ENCODE peak calls at places on chromosomes 11 and 22, in seven cellular contexts. B is testis, F is GM23338, J is tibial nerve, L is heart left ventricle, P is IMR-90, R is adipocyte. W is an unnamed sample. For H3K36me3, the result is how much of the 10 kb centered on the place peaks cover.

GRCh38 chr11:57762235-57762866 is 749 bp downstream of the CTNND1 start:
- DNase-seq in P (no peak), J (no peak), L (no peak), B (peak), R (peak), F (no peak), W (no peak)

GRCh38 chr11:123654566-123655081 is at the start of gene SCN3B:
- DNase-seq in F (peak), P (peak), L (peak), R (peak), B (peak), J (no peak), W (peak)

GRCh38 chr11:94650756-94651155 is 83.6 kb downstream of the PIWIL4 start:
- DNase-seq in R (peak), J (peak), F (no peak), P (peak), L (peak), B (peak), W (peak)

GRCh38 chr22:43007519-43008102 is 7.3 kb downstream of the PACSIN2 start:
- DNase-seq in L (peak), B (no peak), R (peak), J (no peak), P (peak), F (no peak), W (no peak)

GRCh38 chr22:37431366-37431765 is 4.1 kb upstream of the ELFN2 start:
- DNase-seq in B (no peak), L (peak), R (no peak), F (no peak), J (no peak), P (peak), W (no peak)

GRCh38 chr11:95850137-95850536 is 59.8 kb downstream of the CEP57 start:
- DNase-seq in B (no peak), J (no peak), L (no peak), R (no peak), F (no peak), P (peak), W (no peak)

GRCh38 chr11:37811349-37811748 is 1213.3 kb upstream of the RAG2 start:
- DNase-seq in L (no peak), P (no peak), B (no peak), R (no peak), F (no peak), J (no peak), W (no peak)

GRCh38 chr22:30754971-30755759 is 60.5 kb downstream of the OSBP2 start:
- DNase-seq in B (peak), L (peak), J (peak), R (peak), F (peak), P (peak), W (peak)

GRCh38 chr11:118054712-118055640 is 21.9 kb upstream of the TMPRSS4 start:
- DNase-seq in L (no peak), P (no peak), J (no peak), B (peak), F (no peak), R (no peak), W (no peak)

GRCh38 chr11:12526789-12527188 is 147.4 kb upstream of the TEAD1 start:
- DNase-seq in R (peak), B (no peak), P (peak), J (no peak), L (no peak), F (no peak), W (no peak)

GRCh38 chr22:45905924-45906865 is 70.8 kb downstream of the WNT7B start:
- DNase-seq in R (peak), J (no peak), B (no peak), L (peak), F (no peak), P (peak), W (peak)

GRCh38 chr22:35638408-35638807 is 9.8 kb upstream of the APOL6 start:
- DNase-seq in F (no peak), B (peak), L (peak), R (peak), J (peak), P (peak), W (peak)

GRCh38 chr11:40288212-40288803 is 1171.1 kb downstream of the LRRC4C start:
- DNase-seq in P (no peak), J (no peak), B (no peak), F (no peak), L (no peak), R (no peak), W (no peak)

GRCh38 chr11:111978028-111978771 is 41.1 kb downstream of the DIXDC1 start:
- DNase-seq in B (peak), R (peak), L (peak), P (peak), F (peak), J (peak), W (peak)

GRCh38 chr11:17533782-17534415 is 10.3 kb downstream of the USH1C start:
- DNase-seq in R (no peak), J (no peak), L (no peak), F (no peak), B (no peak), P (no peak), W (no peak)

GRCh38 chr11:15621565-15621964 is 506.8 kb downstream of the INSC start:
- DNase-seq in B (no peak), P (no peak), F (no peak), J (no peak), L (no peak), R (no peak), W (no peak)

GRCh38 chr11:3105791-3106735 is 48.8 kb upstream of the CARS1 start:
- DNase-seq in F (no peak), P (no peak), L (peak), J (no peak), B (no peak), R (no peak), W (no peak)

GRCh38 chr11:86523738-86524602 is 148.4 kb downstream of the ME3 start:
- DNase-seq in R (peak), F (no peak), J (no peak), L (no peak), P (peak), B (no peak), W (no peak)

GRCh38 chr22:25777411-25777810 is 35.4 kb downstream of the MYO18B start:
- DNase-seq in P (no peak), J (no peak), B (no peak), L (no peak), R (no peak), F (no peak), W (no peak)

GRCh38 chr11:102576350-102576749 is 45.8 kb upstream of the MMP7 start:
- DNase-seq in J (no peak), P (no peak), F (no peak), L (no peak), B (no peak), R (no peak), W (no peak)

GRCh38 chr22:25062378-25063095 is 110.0 kb downstream of the KIAA1671 start:
- DNase-seq in P (no peak), B (no peak), J (no peak), R (no peak), L (no peak), F (no peak), W (no peak)

GRCh38 chr11:115459563-115459962 is 44.7 kb downstream of the CADM1 start:
- DNase-seq in F (no peak), R (no peak), L (no peak), B (no peak), J (no peak), P (peak), W (no peak)

GRCh38 chr11:120043323-120043945 is 94.5 kb downstream of the TRIM29 start:
- DNase-seq in P (no peak), F (no peak), R (no peak), B (no peak), J (no peak), L (no peak), W (no peak)

GRCh38 chr11:125402436-125402835 is 93.6 kb downstream of the FEZ1 start:
- DNase-seq in F (no peak), L (no peak), B (no peak), R (peak), J (no peak), P (peak), W (no peak)

GRCh38 chr11:60241786-60242185 is 1.2 kb downstream of the MS4A4E start:
- DNase-seq in J (no peak), F (no peak), B (no peak), L (no peak), P (no peak), R (no peak), W (no peak)

GRCh38 chr22:37663521-37664140 is 5.1 kb downstream of the PDXP start:
- DNase-seq in B (no peak), P (peak), R (no peak), L (no peak), J (no peak), F (no peak), W (no peak)

GRCh38 chr22:37525073-37525745 is 6.0 kb upstream of the CARD10 start:
- DNase-seq in B (no peak), J (no peak), F (no peak), P (peak), L (peak), R (peak), W (no peak)

GRCh38 chr11:35144811-35145210 is 5.8 kb downstream of the CD44 start:
- DNase-seq in B (no peak), R (peak), L (no peak), F (no peak), P (peak), J (no peak), W (no peak)
- H3K4me3 ChIP-seq in B (no peak), R (peak), L (no peak), F (no peak), P (no peak), J (no peak), W (no peak)

DNA sequence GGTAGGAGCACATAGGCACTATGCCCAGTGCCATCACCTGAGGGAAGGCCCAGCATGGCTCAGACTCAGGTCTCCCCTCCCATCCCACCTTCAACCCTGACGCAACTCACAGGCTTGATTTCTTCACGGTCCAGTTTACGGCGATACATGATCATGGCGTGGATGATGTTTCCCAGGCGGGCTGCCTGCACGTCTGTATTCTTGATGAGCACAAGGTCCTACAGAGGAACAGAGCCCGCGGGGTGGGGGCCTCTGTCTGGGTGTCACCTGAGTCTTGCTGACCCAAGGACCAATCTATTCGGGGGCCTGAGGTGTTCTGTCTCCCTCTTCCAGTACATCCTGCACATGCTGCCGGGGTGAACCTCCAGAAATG is 3.9 kb downstream of the CPT1B start:
- DNase-seq in R (no peak), L (no peak), J (no peak), P (no peak), F (no peak), B (no peak), W (no peak)
- H3K36me3 ChIP-seq in R (under half), L (half or more), J (under half), P (under half), F (under half), B (under half), W (half or more)

GRCh38 chr11:128473631-128474030 is 113.7 kb downstream of the ETS1 start:
- DNase-seq in F (no peak), R (no peak), P (no peak), L (no peak), B (no peak), J (no peak), W (no peak)
- H3K4me3 ChIP-seq in F (no peak), R (no peak), P (no peak), L (no peak), B (no peak), J (no peak), W (no peak)

GRCh38 chr11:26974068-26974790 is 19.7 kb upstream of the FIBIN start:
- DNase-seq in R (peak), P (peak), J (no peak), L (no peak), B (no peak), F (no peak), W (no peak)
- H3K36me3 ChIP-seq in R (under half), P (under half), J (under half), L (under half), B (under half), F (under half), W (under half)

W was measured in left ventricle myocardium inferior.